ENCODE peak calls at places on chromosome 17, in seven cellular contexts. Q is stimulated activated CD4-positive, alpha-beta T cell treated with anti-CD3 and anti-CD28 coated beads, Interleukin-15, amount 100 ng/mL, for 48 hours; R is CD4-positive, alpha-beta T cell; A is mesendoderm; O is EL; D is caudate nucleus; X is NCI-H524 treated with DMSO at 0.1 percent for 48 hours. N is an unnamed sample.

GRCh38 chr17:67139784-67140665 is 95.7 kb downstream of the CACNG1 start:
- DNase-seq in Q (no peak), R (no peak), A (peak), O (peak), D (no peak), X (no peak), N (no peak)

GRCh38 chr17:61536417-61536955 is 54.5 kb downstream of the NACA2 start:
- DNase-seq in Q (no peak), R (no peak), A (no peak), O (peak), D (no peak), X (no peak), N (no peak)

GRCh38 chr17:64573214-64573613 is 66.4 kb downstream of the CEP95 start:
- DNase-seq in Q (no peak), R (no peak), A (no peak), O (peak), D (no peak), X (no peak), N (no peak)

GRCh38 chr17:73255671-73256181 is 6.0 kb downstream of the CPSF4L start:
- DNase-seq in Q (peak), R (peak), A (peak), O (peak), D (peak), X (no peak), N (no peak)

GRCh38 chr17:48970865-48971687 is 2.7 kb upstream of the GIP start:
- DNase-seq in Q (no peak), R (no peak), A (peak), O (no peak), D (no peak), X (no peak), N (no peak)

GRCh38 chr17:41498276-41498675 is 7.1 kb downstream of the KRT13 start:
- DNase-seq in Q (no peak), R (no peak), A (no peak), O (no peak), D (no peak), X (no peak), N (no peak)

GRCh38 chr17:80529904-80530292 is 14.7 kb upstream of the RPTOR start:
- DNase-seq in Q (no peak), R (no peak), A (peak), O (peak), D (no peak), X (no peak), N (no peak)

GRCh38 chr17:41639492-41640473 is 15.4 kb upstream of the KRT17 start:
- DNase-seq in Q (no peak), R (no peak), A (no peak), O (no peak), D (no peak), X (no peak), N (no peak)

GRCh38 chr17:51803161-51803560 is 355.4 kb downstream of the CA10 start:
- DNase-seq in Q (no peak), R (no peak), A (peak), O (no peak), D (no peak), X (no peak), N (no peak)

GRCh38 chr17:80891096-80892018 is 100.3 kb upstream of the CHMP6 start:
- DNase-seq in Q (peak), R (peak), A (no peak), O (peak), D (no peak), X (no peak), N (peak)